ENCODE peak calls at places on chromosome 16, in five cellular contexts. One of them, this sample, is unnamed.

GRCh38 chr16:75861981-75862380 is 135.7 kb upstream of the CPHXL start:
- DNase-seq in esophagus squamous epithelium: no peak
- DNase-seq in neural progenitor cell: no peak
- DNase-seq in cardiac muscle cell: no peak
- DNase-seq in PC-9: no peak
- DNase-seq in this sample: no peak

GRCh38 chr16:73053379-73054130 is 5.6 kb upstream of the ZFHX3 start:
- DNase-seq in PC-9: peak; percentile 72
- DNase-seq in neural progenitor cell: no peak
- DNase-seq in esophagus squamous epithelium: no peak
- DNase-seq in cardiac muscle cell: no peak
- DNase-seq in this sample: no peak

GRCh38 chr16:54123766-54124165 is 162.8 kb downstream of the IRX3 start:
- DNase-seq in PC-9: no peak
- DNase-seq in esophagus squamous epithelium: no peak
- DNase-seq in cardiac muscle cell: no peak
- DNase-seq in neural progenitor cell: no peak
- DNase-seq in this sample: no peak

GRCh38 chr16:64926476-64926875 is 195.4 kb downstream of the CDH11 start:
- DNase-seq in neural progenitor cell: no peak
- DNase-seq in cardiac muscle cell: no peak
- DNase-seq in PC-9: no peak
- DNase-seq in esophagus squamous epithelium: no peak
- DNase-seq in this sample: no peak

GRCh38 chr16:78684040-78684611 is 584.7 kb downstream of the WWOX start:
- DNase-seq in neural progenitor cell: no peak
- DNase-seq in esophagus squamous epithelium: no peak
- DNase-seq in PC-9: peak; percentile 69
- DNase-seq in cardiac muscle cell: no peak
- DNase-seq in this sample: no peak

GRCh38 chr16:55475919-55476318 is 3.1 kb upstream of the MMP2 start:
- DNase-seq in esophagus squamous epithelium: no peak
- DNase-seq in neural progenitor cell: no peak
- DNase-seq in cardiac muscle cell: no peak
- DNase-seq in PC-9: no peak
- DNase-seq in this sample: no peak

GRCh38 chr16:6558133-6558532 is 774.5 kb upstream of the RBFOX1 start:
- DNase-seq in cardiac muscle cell: no peak
- DNase-seq in esophagus squamous epithelium: no peak
- DNase-seq in PC-9: no peak
- DNase-seq in neural progenitor cell: peak; percentile 76
- DNase-seq in this sample: no peak

GRCh38 chr16:27526169-27526568 is 23.5 kb downstream of the GTF3C1 start:
- DNase-seq in PC-9: no peak
- DNase-seq in cardiac muscle cell: peak; percentile 86
- DNase-seq in esophagus squamous epithelium: no peak
- DNase-seq in neural progenitor cell: no peak
- DNase-seq in this sample: no peak

GRCh38 chr16:9383281-9383680 is 291.8 kb downstream of the HAPSTR1 start:
- DNase-seq in esophagus squamous epithelium: no peak
- DNase-seq in PC-9: no peak
- DNase-seq in cardiac muscle cell: no peak
- DNase-seq in neural progenitor cell: no peak
- DNase-seq in this sample: no peak

GRCh38 chr16:56247018-56247417 is 55.7 kb downstream of the GNAO1 start:
- DNase-seq in neural progenitor cell: no peak
- DNase-seq in esophagus squamous epithelium: no peak
- DNase-seq in cardiac muscle cell: no peak
- DNase-seq in PC-9: no peak
- DNase-seq in this sample: no peak

GRCh38 chr16:15653227-15653626 is 3.2 kb downstream of the NDE1 start:
- DNase-seq in cardiac muscle cell: no peak
- DNase-seq in esophagus squamous epithelium: no peak
- DNase-seq in neural progenitor cell: no peak
- DNase-seq in PC-9: no peak
- DNase-seq in this sample: no peak

GRCh38 chr16:22126037-22126558 is 33.8 kb downstream of the VWA3A start:
- DNase-seq in PC-9: no peak
- DNase-seq in neural progenitor cell: no peak
- DNase-seq in esophagus squamous epithelium: no peak
- DNase-seq in cardiac muscle cell: no peak
- DNase-seq in this sample: no peak

GRCh38 chr16:64412578-64413280 is 709.1 kb downstream of the CDH11 start:
- DNase-seq in cardiac muscle cell: no peak
- DNase-seq in esophagus squamous epithelium: no peak
- DNase-seq in PC-9: no peak
- DNase-seq in neural progenitor cell: no peak
- DNase-seq in this sample: no peak

GRCh38 chr16:71895679-71896385 is 501 bp downstream of the IST1 start:
- DNase-seq in neural progenitor cell: peak; percentile 42
- DNase-seq in cardiac muscle cell: peak; percentile 39
- DNase-seq in PC-9: peak; percentile 42
- DNase-seq in esophagus squamous epithelium: no peak
- DNase-seq in this sample: peak; percentile 26

GRCh38 chr16:60929-61878 is 7.6 kb downstream of the SNRNP25 start:
- DNase-seq in cardiac muscle cell: no peak
- DNase-seq in neural progenitor cell: no peak
- DNase-seq in PC-9: no peak
- DNase-seq in esophagus squamous epithelium: no peak
- DNase-seq in this sample: no peak

GRCh38 chr16:57042157-57043111 is 49.9 kb upstream of the CPNE2 start:
- DNase-seq in esophagus squamous epithelium: no peak
- DNase-seq in neural progenitor cell: no peak
- DNase-seq in cardiac muscle cell: no peak
- DNase-seq in PC-9: no peak
- DNase-seq in this sample: peak; percentile 34

GRCh38 chr16:67447508-67448076 is 16.7 kb downstream of the HSD11B2 start:
- DNase-seq in cardiac muscle cell: no peak
- DNase-seq in esophagus squamous epithelium: no peak
- DNase-seq in PC-9: no peak
- DNase-seq in neural progenitor cell: no peak
- DNase-seq in this sample: peak; percentile 22

GRCh38 chr16:56667581-56668571 is at the start of gene MT1G:
- DNase-seq in PC-9: no peak
- DNase-seq in cardiac muscle cell: peak; percentile 35
- DNase-seq in esophagus squamous epithelium: no peak
- DNase-seq in neural progenitor cell: no peak
- DNase-seq in this sample: no peak

GRCh38 chr16:48462146-48462740 is 77.0 kb upstream of the SIAH1 start:
- DNase-seq in neural progenitor cell: no peak
- DNase-seq in esophagus squamous epithelium: no peak
- DNase-seq in PC-9: peak; percentile 84
- DNase-seq in cardiac muscle cell: no peak
- DNase-seq in this sample: no peak

GRCh38 chr16:17544785-17545184 is 74.0 kb upstream of the XYLT1 start:
- DNase-seq in PC-9: no peak
- DNase-seq in cardiac muscle cell: no peak
- DNase-seq in neural progenitor cell: peak; percentile 47
- DNase-seq in esophagus squamous epithelium: no peak
- DNase-seq in this sample: no peak

GRCh38 chr16:72876221-72876620 is 171.7 kb downstream of the ZFHX3 start:
- DNase-seq in esophagus squamous epithelium: no peak
- DNase-seq in PC-9: peak; percentile 58
- DNase-seq in cardiac muscle cell: no peak
- DNase-seq in neural progenitor cell: no peak
- DNase-seq in this sample: no peak

GRCh38 chr16:75235721-75236193 is 15.7 kb downstream of the BCAR1 start:
- DNase-seq in PC-9: no peak
- DNase-seq in cardiac muscle cell: no peak
- DNase-seq in neural progenitor cell: no peak
- DNase-seq in esophagus squamous epithelium: no peak
- DNase-seq in this sample: no peak

GRCh38 chr16:85528528-85529387 is 84.4 kb upstream of the GSE1 start:
- DNase-seq in esophagus squamous epithelium: no peak
- DNase-seq in neural progenitor cell: no peak
- DNase-seq in PC-9: no peak
- DNase-seq in cardiac muscle cell: no peak
- DNase-seq in this sample: no peak
- TF ChIP-seq CTCF in esophagus squamous epithelium: peak; percentile 42
- TF ChIP-seq CTCF in neural progenitor cell: peak; percentile 43
- TF ChIP-seq CTCF in PC-9: peak; percentile 60
- TF ChIP-seq CTCF in cardiac muscle cell: peak; percentile 41
- TF ChIP-seq CTCF in this sample: peak; percentile 35

DNA sequence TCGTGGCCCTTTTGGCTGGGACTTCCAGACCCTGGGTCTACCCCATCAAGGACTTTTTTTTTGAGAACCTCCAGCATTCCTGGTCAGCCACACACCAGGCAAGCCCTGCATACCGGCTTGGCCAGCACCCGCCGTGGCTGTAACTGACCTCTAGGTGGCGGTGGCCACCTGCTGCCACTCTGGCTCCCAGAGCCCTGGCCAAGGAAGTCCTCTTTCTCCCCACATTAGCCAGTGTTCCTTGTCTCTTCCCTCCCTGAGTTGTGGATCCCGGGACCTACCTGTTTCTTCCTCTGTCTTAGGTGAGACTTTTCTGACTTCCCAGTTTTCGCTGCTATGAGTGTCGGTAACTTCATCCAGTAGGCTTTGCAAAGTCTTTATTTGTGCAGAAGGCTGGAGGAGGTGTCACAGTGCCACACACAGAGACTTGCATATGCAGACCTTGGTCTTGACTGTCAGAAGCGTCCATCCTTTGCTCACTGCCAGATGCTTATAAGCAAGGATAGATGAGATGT is 348.3 kb downstream of the CPPED1 start:
- DNase-seq in esophagus squamous epithelium: no peak
- DNase-seq in cardiac muscle cell: peak; percentile 80
- DNase-seq in neural progenitor cell: peak; percentile 85
- DNase-seq in PC-9: peak; percentile 38
- DNase-seq in this sample: no peak
- H3K27ac ChIP-seq in esophagus squamous epithelium: no peak overlapping the region
- H3K27ac ChIP-seq in cardiac muscle cell: no peak overlapping the region
- H3K27ac ChIP-seq in neural progenitor cell: no peak overlapping the region
- H3K27ac ChIP-seq in PC-9: no peak overlapping the region
- H3K27ac ChIP-seq in this sample: no peak overlapping the region

DNA sequence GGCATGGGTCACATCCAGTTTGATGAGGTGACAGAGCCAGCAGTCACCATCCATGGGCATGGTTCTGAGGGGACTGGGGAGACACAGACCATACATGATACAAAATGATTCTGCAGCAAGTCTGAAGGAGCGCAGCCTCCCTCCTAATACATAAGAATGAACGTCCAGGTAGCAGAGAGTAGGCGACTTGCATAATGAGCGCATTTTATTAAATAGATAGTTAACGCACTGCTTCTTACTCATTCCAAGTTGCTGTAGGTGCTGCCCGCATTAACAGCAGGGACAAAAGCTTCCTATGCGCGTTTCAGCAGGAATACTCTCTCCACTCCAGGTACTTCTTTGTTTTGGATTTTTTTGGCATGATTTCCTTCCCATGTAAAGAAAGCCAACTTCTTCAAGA is 73.8 kb downstream of the SLC5A11 start:
- DNase-seq in neural progenitor cell: no peak
- DNase-seq in PC-9: no peak
- DNase-seq in cardiac muscle cell: no peak
- DNase-seq in esophagus squamous epithelium: no peak
- DNase-seq in this sample: no peak
- TF ChIP-seq CTCF in neural progenitor cell: no peak
- TF ChIP-seq CTCF in PC-9: no peak
- TF ChIP-seq CTCF in cardiac muscle cell: no peak
- TF ChIP-seq CTCF in esophagus squamous epithelium: no peak
- TF ChIP-seq CTCF in this sample: no peak

DNA sequence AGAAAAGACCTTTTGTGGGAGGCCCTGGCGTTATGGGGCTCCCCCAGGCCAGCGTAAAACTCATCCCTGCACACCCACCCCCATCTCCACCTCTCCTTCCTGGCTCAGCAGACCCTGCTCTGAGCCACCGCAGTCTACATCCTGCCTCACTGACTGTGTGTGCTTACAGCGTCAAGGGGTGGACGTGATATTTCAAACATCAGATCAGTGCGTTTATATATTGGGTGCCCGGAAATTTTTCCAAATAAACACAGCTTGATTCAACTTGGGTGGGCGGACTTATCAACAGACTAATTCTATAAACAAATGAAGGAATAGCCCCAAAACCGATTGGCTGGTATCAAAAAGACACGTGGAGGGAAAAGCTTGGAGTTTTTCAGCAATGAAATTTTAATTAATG is 293 bp upstream of the FOXL1 start:
- DNase-seq in neural progenitor cell: no peak
- DNase-seq in esophagus squamous epithelium: no peak
- DNase-seq in PC-9: no peak
- DNase-seq in cardiac muscle cell: no peak
- DNase-seq in this sample: no peak
- H3K27ac ChIP-seq in neural progenitor cell: no peak overlapping the region
- H3K27ac ChIP-seq in esophagus squamous epithelium: peak overlapping the region; percentile 72
- H3K27ac ChIP-seq in PC-9: no peak overlapping the region
- H3K27ac ChIP-seq in cardiac muscle cell: no peak overlapping the region
- H3K27ac ChIP-seq in this sample: no peak overlapping the region

GRCh38 chr16:58464047-58464915 is 35.7 kb upstream of the NDRG4 start:
- DNase-seq in neural progenitor cell: peak; percentile 71
- DNase-seq in cardiac muscle cell: peak; percentile 77
- DNase-seq in esophagus squamous epithelium: no peak
- DNase-seq in PC-9: no peak
- DNase-seq in this sample: no peak

GRCh38 chr16:58466396-58466795 is 33.5 kb upstream of the NDRG4 start:
- DNase-seq in esophagus squamous epithelium: no peak
- DNase-seq in PC-9: no peak
- DNase-seq in neural progenitor cell: no peak
- DNase-seq in cardiac muscle cell: no peak
- DNase-seq in this sample: no peak

GRCh38 chr16:58462997-58463891 is 36.7 kb upstream of the NDRG4 start:
- DNase-seq in cardiac muscle cell: peak; percentile 65
- DNase-seq in neural progenitor cell: peak; percentile 75
- DNase-seq in esophagus squamous epithelium: no peak
- DNase-seq in PC-9: no peak
- DNase-seq in this sample: no peak

GRCh38 chr16:58465817-58466216 is 34.1 kb upstream of the NDRG4 start:
- DNase-seq in PC-9: no peak
- DNase-seq in esophagus squamous epithelium: no peak
- DNase-seq in cardiac muscle cell: no peak
- DNase-seq in neural progenitor cell: no peak
- DNase-seq in this sample: no peak

DNA sequence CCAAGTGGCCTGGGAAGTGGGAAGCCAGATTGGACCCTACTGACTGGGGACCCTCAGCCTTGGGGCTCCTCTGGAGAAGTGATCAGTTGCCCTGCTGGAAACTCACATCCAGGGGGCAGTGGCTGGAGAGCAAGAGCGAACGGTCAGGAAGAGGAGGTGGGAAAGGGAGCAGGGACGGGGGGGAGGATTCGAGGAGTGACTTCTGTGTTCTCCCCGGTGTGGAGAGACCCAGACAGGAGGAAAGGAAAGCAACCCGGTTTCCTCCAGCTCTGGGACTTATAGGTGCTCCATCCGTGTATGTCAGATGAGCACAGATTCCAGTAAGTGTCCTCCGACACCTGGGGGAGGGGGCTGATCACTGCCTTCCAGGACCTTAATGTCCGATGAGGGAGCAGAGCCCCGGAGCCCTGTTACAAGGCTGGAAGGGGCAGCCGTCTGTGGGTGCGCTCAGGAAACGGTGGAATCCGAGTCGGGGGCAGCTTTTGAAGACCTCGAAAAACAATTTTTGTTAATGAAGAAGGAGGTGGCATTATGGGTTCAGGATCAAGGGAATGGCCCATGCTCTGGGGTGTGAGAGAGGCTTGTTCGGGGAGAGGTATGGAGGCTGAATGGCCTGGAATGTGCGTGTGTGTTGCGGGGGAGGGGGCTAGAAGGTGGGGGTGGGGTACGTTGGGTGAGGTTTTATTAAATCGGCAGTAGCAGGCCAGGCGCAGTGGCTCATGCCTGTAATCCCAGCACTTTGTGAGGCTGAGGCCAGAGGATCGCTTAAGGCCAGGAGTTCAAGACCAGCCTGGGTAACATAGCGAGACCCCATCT is 34.8 kb upstream of the NDRG4 start:
- DNase-seq in esophagus squamous epithelium: no peak
- DNase-seq in PC-9: no peak
- DNase-seq in neural progenitor cell: peak; percentile 69
- DNase-seq in cardiac muscle cell: peak; percentile 54
- DNase-seq in this sample: no peak
- TF ChIP-seq CTCF in esophagus squamous epithelium: no peak
- TF ChIP-seq CTCF in PC-9: no peak
- TF ChIP-seq CTCF in neural progenitor cell: peak; percentile 52
- TF ChIP-seq CTCF in cardiac muscle cell: peak; percentile 26
- TF ChIP-seq CTCF in this sample: no peak